ENCODE peak calls at places on chromosomes 3 and 15, in six cellular contexts. W is mucosa of descending colon, Z is heart right ventricle, Q is uterus, Y is fibroblast of lung, J is thyroid gland. N is an unnamed sample. For H3K4me1, the result is how much of the 10 kb centered on the place peaks cover.

GRCh38 chr15:41988896-41989572 is 16.7 kb upstream of the EHD4 start:
- DNase-seq in W (no peak), Z (no peak), Q (no peak), Y (no peak), J (no peak), N (no peak)

GRCh38 chr15:87871130-87871737 is 385.3 kb downstream of the NTRK3 start:
- DNase-seq in W (no peak), Z (no peak), Q (no peak), Y (peak), J (no peak), N (no peak)

GRCh38 chr15:90884719-90885431 is 571 bp downstream of the FES start:
- DNase-seq in W (no peak), Z (no peak), Q (no peak), Y (no peak), J (no peak), N (no peak)

GRCh38 chr3:29281265-29282228 is 676 bp downstream of the RBMS3 start:
- DNase-seq in W (peak), Z (peak), Q (peak), Y (peak), J (peak), N (no peak)

GRCh38 chr3:132723551-132723950 is 1.3 kb upstream of the NPHP3 start:
- DNase-seq in W (no peak), Z (no peak), Q (no peak), Y (peak), J (no peak), N (no peak)

GRCh38 chr3:70273492-70273891 is 38.9 kb downstream of the MDFIC2 start:
- DNase-seq in W (peak), Z (no peak), Q (no peak), Y (peak), J (no peak), N (no peak)

GRCh38 chr3:11720220-11721113 is 76.8 kb upstream of the VGLL4 start:
- DNase-seq in W (peak), Z (peak), Q (peak), Y (peak), J (peak), N (peak)

GRCh38 chr3:196431193-196432136 is 762 bp downstream of the UBXN7 start:
- DNase-seq in W (peak), Z (peak), Q (peak), Y (peak), J (peak), N (no peak)

GRCh38 chr3:52983336-52983807 is 62.5 kb downstream of the SFMBT1 start:
- DNase-seq in W (peak), Z (no peak), Q (no peak), Y (no peak), J (no peak), N (no peak)

GRCh38 chr3:190384241-190384863 is 3.6 kb upstream of the CLDN16 start:
- DNase-seq in W (peak), Z (no peak), Q (no peak), Y (peak), J (peak), N (peak)

GRCh38 chr15:52257734-52258062 is 37.9 kb downstream of the MYO5C start:
- DNase-seq in W (no peak), Z (no peak), Q (no peak), Y (peak), J (peak), N (no peak)

GRCh38 chr3:9420850-9421549 is 23.6 kb downstream of the SETD5 start:
- DNase-seq in W (no peak), Z (no peak), Q (no peak), Y (peak), J (no peak), N (no peak)

GRCh38 chr3:111715911-111716523 is 120.9 kb upstream of the ZBED2 start:
- DNase-seq in W (peak), Z (peak), Q (peak), Y (peak), J (peak), N (peak)

GRCh38 chr3:135736740-135737139 is 228.8 kb upstream of the PPP2R3A start:
- DNase-seq in W (peak), Z (no peak), Q (no peak), Y (peak), J (no peak), N (no peak)

GRCh38 chr3:128351476-128352085 is 115.1 kb downstream of the DNAJB8 start:
- DNase-seq in W (no peak), Z (no peak), Q (no peak), Y (no peak), J (no peak), N (no peak)

GRCh38 chr3:16423947-16424673 is 89.4 kb downstream of the RFTN1 start:
- DNase-seq in W (no peak), Z (no peak), Q (no peak), Y (no peak), J (no peak), N (no peak)

GRCh38 chr3:143826296-143826695 is 22.0 kb downstream of the SLC9A9 start:
- DNase-seq in W (no peak), Z (no peak), Q (no peak), Y (no peak), J (no peak), N (no peak)

GRCh38 chr3:150965436-150965835 is 7.1 kb downstream of the CLRN1 start:
- DNase-seq in W (no peak), Z (no peak), Q (no peak), Y (peak), J (no peak), N (no peak)

GRCh38 chr15:70530906-70531305 is 232.5 kb downstream of the UACA start:
- DNase-seq in W (no peak), Z (no peak), Q (no peak), Y (no peak), J (no peak), N (no peak)

GRCh38 chr15:93058128-93058527 is 30.9 kb downstream of the RGMA start:
- DNase-seq in W (no peak), Z (no peak), Q (no peak), Y (no peak), J (no peak), N (no peak)
- H3K4me1 ChIP-seq in W (under half), Z (under half), Q (under half), Y (under half), J (under half), N (under half)

GRCh38 chr3:73625124-73625665 is 454 bp upstream of the PDZRN3 start:
- DNase-seq in W (peak), Z (peak), Q (peak), Y (peak), J (no peak), N (peak)

GRCh38 chr3:73623996-73624362 is 762 bp downstream of the PDZRN3 start:
- DNase-seq in W (peak), Z (peak), Q (peak), Y (peak), J (no peak), N (peak)

GRCh38 chr3:73622135-73622534 is 2.6 kb downstream of the PDZRN3 start:
- DNase-seq in W (peak), Z (peak), Q (peak), Y (no peak), J (no peak), N (peak)

GRCh38 chr3:73623316-73623715 is 1.4 kb downstream of the PDZRN3 start:
- DNase-seq in W (no peak), Z (peak), Q (no peak), Y (no peak), J (no peak), N (no peak)

DNA sequence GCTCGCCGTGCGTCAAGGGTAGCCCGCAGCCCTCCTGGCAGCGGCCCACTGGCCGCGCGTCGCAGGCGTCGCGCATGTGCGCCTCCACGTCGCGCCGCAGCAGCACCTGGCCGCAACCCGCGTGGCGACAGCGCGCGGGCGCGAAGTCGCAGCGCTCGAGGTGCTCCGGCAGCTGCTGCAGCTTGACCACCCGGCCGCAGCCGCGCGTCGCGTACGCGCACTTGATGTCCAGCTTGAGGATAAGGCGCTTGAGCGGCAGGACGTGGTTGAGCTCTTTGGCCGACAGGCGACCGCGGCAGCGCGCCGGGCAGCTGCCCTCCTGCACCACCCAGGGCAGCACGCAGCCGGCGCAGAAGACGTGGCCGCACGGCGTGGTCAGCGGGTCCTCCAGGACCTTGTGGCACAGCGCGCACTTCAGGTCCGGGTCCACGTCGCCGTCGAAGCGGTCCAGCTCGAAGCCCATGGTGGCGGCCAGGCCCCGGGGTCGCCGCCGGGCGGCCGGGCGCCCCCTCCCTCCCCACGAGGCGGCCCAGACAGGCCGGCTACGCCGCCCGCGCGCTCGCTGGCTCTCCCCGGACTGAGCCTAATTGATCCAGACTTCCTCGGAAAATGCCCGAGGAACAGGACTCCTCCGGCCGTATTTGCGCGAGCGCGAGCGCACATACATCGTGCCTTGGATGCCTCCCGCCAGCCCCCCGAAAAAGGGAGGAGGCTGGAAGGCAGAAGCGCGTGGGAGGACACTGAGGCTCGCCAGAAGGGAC is at the start of gene PDZRN3:
- DNase-seq in W (peak), Z (peak), Q (peak), Y (peak), J (peak), N (peak)
- H3K4me3 ChIP-seq in W (peak), Z (peak), Q (peak), Y (peak), J (peak), N (peak)

GRCh38 chr3:48536787-48537186 is 19.8 kb downstream of the PFKFB4 start:
- DNase-seq in W (no peak), Z (no peak), Q (no peak), Y (no peak), J (no peak), N (no peak)
- H3K4me1 ChIP-seq in W (under half), Z (under half), Q (under half), Y (under half), J (under half), N (under half)

DNA sequence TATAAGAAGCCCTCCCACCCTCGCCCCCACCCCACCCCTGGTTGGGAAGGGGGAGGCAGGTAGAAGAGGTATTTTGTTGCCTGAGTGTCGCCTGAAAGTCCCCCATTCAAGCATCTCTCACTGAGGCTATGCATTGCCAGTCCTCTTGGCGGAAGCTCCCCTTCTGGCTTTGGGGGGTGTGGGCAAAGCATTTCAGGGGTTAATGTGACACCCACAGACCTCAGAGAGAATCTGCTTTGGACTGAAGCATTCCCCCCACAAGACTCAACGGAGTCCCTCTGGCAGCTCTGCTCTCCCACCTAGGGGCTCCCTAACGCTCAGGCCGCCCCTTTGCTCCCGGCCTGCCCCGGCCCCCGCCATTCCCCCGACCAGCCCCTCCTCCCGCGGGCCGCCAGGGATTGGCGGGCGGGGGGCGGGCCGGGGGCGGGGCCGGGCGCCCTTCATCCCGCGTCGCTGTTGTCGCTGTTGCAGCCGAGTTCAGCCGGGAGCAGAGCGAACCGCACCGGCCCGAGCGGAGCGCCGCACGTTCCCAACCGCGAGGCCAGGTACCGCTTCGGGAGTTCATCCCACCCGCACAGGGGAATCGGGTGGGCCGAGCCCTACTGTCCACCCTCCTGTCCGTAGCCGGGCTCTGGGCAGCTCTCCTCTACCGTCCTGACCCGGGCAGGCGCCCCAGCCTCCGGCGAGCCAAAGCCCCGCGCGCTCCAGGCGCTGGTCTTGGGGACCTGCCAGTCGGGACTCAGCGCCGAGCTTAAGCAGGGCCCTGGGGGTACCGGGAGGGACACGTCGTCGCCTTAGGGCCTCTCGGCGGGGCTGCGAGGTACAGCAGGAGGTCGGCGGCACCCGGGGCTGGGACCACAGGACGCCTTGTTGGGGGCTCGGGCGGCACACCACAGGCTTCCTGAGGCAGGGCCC is at the start of gene SLC38A3:
- DNase-seq in W (no peak), Z (peak), Q (no peak), Y (no peak), J (peak), N (peak)
- H3K4me3 ChIP-seq in W (no peak), Z (peak), Q (peak), Y (no peak), J (peak), N (peak)

GRCh38 chr15:66803749-66804148 is 101.7 kb downstream of the SMAD6 start:
- DNase-seq in W (no peak), Z (no peak), Q (no peak), Y (no peak), J (peak), N (no peak)
- H3K4me1 ChIP-seq in W (under half), Z (under half), Q (under half), Y (under half), J (under half), N (under half)

GRCh38 chr3:20038679-20039078 is 1.6 kb upstream of the KAT2B start:
- DNase-seq in W (no peak), Z (no peak), Q (no peak), Y (no peak), J (no peak), N (no peak)
- H3K4me3 ChIP-seq in W (no peak), Z (peak), Q (peak), Y (no peak), J (peak), N (peak)

N was measured in stomach.